ENCODE peak calls at places on chromosomes 2 and 18, in ten cellular contexts. One of them, this sample, is unnamed.

GRCh38 chr2:233082934-233083755 is 23.0 kb downstream of the INPP5D start:
- DNase-seq in AG10803: no peak
- DNase-seq in upper lobe of right lung: peak
- DNase-seq in bronchial epithelial cell: no peak
- DNase-seq in A549: no peak
- DNase-seq in pancreas: no peak
- DNase-seq in ovary: no peak
- DNase-seq in IMR-90: no peak
- DNase-seq in colonic mucosa: no peak
- DNase-seq in left ventricle myocardium inferior: no peak
- DNase-seq in this sample: no peak

GRCh38 chr18:35223797-35224196 is 17.0 kb upstream of the ZNF397 start:
- DNase-seq in upper lobe of right lung: no peak
- DNase-seq in IMR-90: no peak
- DNase-seq in A549: no peak
- DNase-seq in colonic mucosa: no peak
- DNase-seq in left ventricle myocardium inferior: no peak
- DNase-seq in pancreas: no peak
- DNase-seq in ovary: no peak
- DNase-seq in AG10803: no peak
- DNase-seq in bronchial epithelial cell: no peak
- DNase-seq in this sample: no peak

GRCh38 chr2:198660491-198660890 is 797.2 kb downstream of the SATB2 start:
- DNase-seq in A549: no peak
- DNase-seq in left ventricle myocardium inferior: no peak
- DNase-seq in pancreas: no peak
- DNase-seq in ovary: no peak
- DNase-seq in upper lobe of right lung: no peak
- DNase-seq in bronchial epithelial cell: no peak
- DNase-seq in IMR-90: peak
- DNase-seq in colonic mucosa: no peak
- DNase-seq in AG10803: peak
- DNase-seq in this sample: no peak

GRCh38 chr2:97816411-97816810 is 103.0 kb downstream of the ZAP70 start:
- DNase-seq in upper lobe of right lung: no peak
- DNase-seq in colonic mucosa: no peak
- DNase-seq in bronchial epithelial cell: no peak
- DNase-seq in left ventricle myocardium inferior: no peak
- DNase-seq in ovary: no peak
- DNase-seq in AG10803: no peak
- DNase-seq in A549: no peak
- DNase-seq in IMR-90: no peak
- DNase-seq in pancreas: no peak
- DNase-seq in this sample: no peak

GRCh38 chr2:10034333-10035052 is 8.9 kb upstream of the KLF11 start:
- DNase-seq in ovary: no peak
- DNase-seq in bronchial epithelial cell: no peak
- DNase-seq in IMR-90: no peak
- DNase-seq in colonic mucosa: no peak
- DNase-seq in A549: no peak
- DNase-seq in AG10803: no peak
- DNase-seq in pancreas: no peak
- DNase-seq in left ventricle myocardium inferior: no peak
- DNase-seq in upper lobe of right lung: no peak
- DNase-seq in this sample: no peak

GRCh38 chr18:12838178-12838634 is 45.8 kb downstream of the PTPN2 start:
- DNase-seq in A549: peak
- DNase-seq in colonic mucosa: peak
- DNase-seq in AG10803: peak
- DNase-seq in IMR-90: peak
- DNase-seq in bronchial epithelial cell: peak
- DNase-seq in pancreas: peak
- DNase-seq in ovary: peak
- DNase-seq in left ventricle myocardium inferior: no peak
- DNase-seq in upper lobe of right lung: peak
- DNase-seq in this sample: no peak

GRCh38 chr18:62329676-62330454 is 4.8 kb downstream of the TNFRSF11A start:
- DNase-seq in colonic mucosa: peak
- DNase-seq in bronchial epithelial cell: peak
- DNase-seq in IMR-90: peak
- DNase-seq in upper lobe of right lung: no peak
- DNase-seq in AG10803: peak
- DNase-seq in ovary: no peak
- DNase-seq in left ventricle myocardium inferior: peak
- DNase-seq in pancreas: peak
- DNase-seq in A549: no peak
- DNase-seq in this sample: peak

GRCh38 chr18:68703326-68703725 is 11.6 kb downstream of the TMX3 start:
- DNase-seq in ovary: no peak
- DNase-seq in upper lobe of right lung: no peak
- DNase-seq in bronchial epithelial cell: no peak
- DNase-seq in A549: no peak
- DNase-seq in colonic mucosa: no peak
- DNase-seq in pancreas: no peak
- DNase-seq in AG10803: no peak
- DNase-seq in left ventricle myocardium inferior: no peak
- DNase-seq in IMR-90: no peak
- DNase-seq in this sample: no peak

GRCh38 chr2:98658816-98659486 is 50.6 kb downstream of the UNC50 start:
- DNase-seq in colonic mucosa: no peak
- DNase-seq in A549: no peak
- DNase-seq in bronchial epithelial cell: peak
- DNase-seq in AG10803: no peak
- DNase-seq in upper lobe of right lung: no peak
- DNase-seq in left ventricle myocardium inferior: no peak
- DNase-seq in IMR-90: no peak
- DNase-seq in pancreas: no peak
- DNase-seq in ovary: no peak
- DNase-seq in this sample: no peak

GRCh38 chr2:43758738-43759137 is 15.1 kb upstream of the DYNC2LI1 start:
- DNase-seq in pancreas: no peak
- DNase-seq in A549: no peak
- DNase-seq in upper lobe of right lung: no peak
- DNase-seq in ovary: no peak
- DNase-seq in colonic mucosa: no peak
- DNase-seq in left ventricle myocardium inferior: no peak
- DNase-seq in AG10803: peak
- DNase-seq in bronchial epithelial cell: no peak
- DNase-seq in IMR-90: no peak
- DNase-seq in this sample: no peak

GRCh38 chr2:168536925-168537466 is 80.9 kb downstream of the CERS6 start:
- DNase-seq in pancreas: no peak
- DNase-seq in AG10803: peak
- DNase-seq in ovary: no peak
- DNase-seq in IMR-90: no peak
- DNase-seq in upper lobe of right lung: no peak
- DNase-seq in A549: no peak
- DNase-seq in left ventricle myocardium inferior: no peak
- DNase-seq in bronchial epithelial cell: peak
- DNase-seq in colonic mucosa: no peak
- DNase-seq in this sample: no peak

GRCh38 chr18:8858888-8859511 is 153.6 kb downstream of the MTCL1 start:
- DNase-seq in upper lobe of right lung: no peak
- DNase-seq in A549: peak
- DNase-seq in bronchial epithelial cell: peak
- DNase-seq in colonic mucosa: no peak
- DNase-seq in left ventricle myocardium inferior: no peak
- DNase-seq in AG10803: peak
- DNase-seq in ovary: no peak
- DNase-seq in pancreas: no peak
- DNase-seq in IMR-90: peak
- DNase-seq in this sample: no peak

DNA sequence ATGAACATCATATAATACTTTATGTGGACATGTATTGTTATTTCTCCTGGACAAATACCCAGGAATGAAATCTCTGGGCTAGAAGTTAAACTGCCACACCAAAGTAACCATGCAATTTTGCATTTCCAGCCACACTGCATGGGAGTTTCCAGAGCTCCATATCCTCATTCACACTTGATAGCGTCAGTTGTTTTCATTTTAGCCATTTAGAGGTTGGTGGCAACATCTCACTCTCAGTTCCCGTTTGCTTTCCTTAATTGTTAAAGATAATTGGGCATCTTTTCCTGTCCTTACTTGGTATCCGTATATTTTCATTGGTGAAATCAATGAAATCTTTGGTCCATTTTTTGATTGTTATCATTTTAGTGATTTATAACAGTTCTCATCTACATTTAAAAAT is 47.8 kb downstream of the SH3YL1 start:
- DNase-seq in colonic mucosa: no peak
- DNase-seq in left ventricle myocardium inferior: no peak
- DNase-seq in ovary: no peak
- DNase-seq in upper lobe of right lung: no peak
- DNase-seq in pancreas: no peak
- DNase-seq in A549: no peak
- DNase-seq in IMR-90: no peak
- DNase-seq in bronchial epithelial cell: no peak
- DNase-seq in AG10803: no peak
- DNase-seq in this sample: no peak
- TF ChIP-seq CTCF in colonic mucosa: no peak
- TF ChIP-seq CTCF in left ventricle myocardium inferior: no peak
- TF ChIP-seq CTCF in ovary: no peak
- TF ChIP-seq CTCF in upper lobe of right lung: no peak
- TF ChIP-seq CTCF in pancreas: no peak
- TF ChIP-seq CTCF in A549: no peak
- TF ChIP-seq CTCF in IMR-90: no peak
- TF ChIP-seq CTCF in bronchial epithelial cell: no peak
- TF ChIP-seq CTCF in AG10803: no peak
- TF ChIP-seq CTCF in this sample: no peak

DNA sequence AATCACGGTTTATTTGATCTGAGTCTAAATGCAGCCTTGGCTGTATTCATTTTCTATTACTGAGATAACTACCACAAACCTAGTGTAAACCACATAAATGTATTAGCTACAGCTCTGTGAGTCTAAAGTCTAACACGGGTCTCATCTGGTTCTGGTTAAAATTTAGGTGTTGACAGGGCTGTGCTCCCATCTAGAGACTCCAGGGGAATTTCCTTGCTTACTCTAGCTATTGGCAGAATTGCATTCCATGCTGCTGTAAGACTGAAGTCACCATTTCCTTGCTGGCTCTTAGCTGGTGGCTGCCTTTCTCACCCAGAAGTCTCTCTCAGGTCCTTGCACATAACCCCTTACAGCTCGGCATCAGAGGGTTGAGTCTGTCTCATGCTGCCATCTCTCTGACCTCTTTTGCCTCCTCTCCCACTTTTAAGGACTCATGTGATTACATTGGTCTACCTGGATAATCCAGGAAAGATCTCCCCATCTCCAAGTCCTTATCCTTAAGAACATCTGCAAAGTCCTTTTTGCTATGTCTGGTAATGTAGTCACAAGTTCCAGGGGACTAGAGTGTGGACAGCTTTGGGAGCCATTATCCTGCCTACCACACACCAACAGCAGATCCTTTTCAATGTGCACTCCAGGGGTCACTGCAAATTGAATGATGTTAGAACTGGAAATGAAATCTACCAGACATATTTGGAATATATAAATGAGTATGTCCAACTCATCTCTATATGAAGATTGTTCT is 207.0 kb upstream of the AGAP1 start:
- DNase-seq in ovary: no peak
- DNase-seq in upper lobe of right lung: no peak
- DNase-seq in IMR-90: no peak
- DNase-seq in bronchial epithelial cell: no peak
- DNase-seq in pancreas: no peak
- DNase-seq in AG10803: peak
- DNase-seq in left ventricle myocardium inferior: no peak
- DNase-seq in A549: no peak
- DNase-seq in colonic mucosa: no peak
- DNase-seq in this sample: no peak
- H3K4me3 ChIP-seq in ovary: no peak
- H3K4me3 ChIP-seq in upper lobe of right lung: no peak
- H3K4me3 ChIP-seq in IMR-90: no peak
- H3K4me3 ChIP-seq in bronchial epithelial cell: no peak
- H3K4me3 ChIP-seq in pancreas: no peak
- H3K4me3 ChIP-seq in AG10803: no peak
- H3K4me3 ChIP-seq in left ventricle myocardium inferior: no peak
- H3K4me3 ChIP-seq in A549: no peak
- H3K4me3 ChIP-seq in colonic mucosa: no peak
- H3K4me3 ChIP-seq in this sample: no peak

DNA sequence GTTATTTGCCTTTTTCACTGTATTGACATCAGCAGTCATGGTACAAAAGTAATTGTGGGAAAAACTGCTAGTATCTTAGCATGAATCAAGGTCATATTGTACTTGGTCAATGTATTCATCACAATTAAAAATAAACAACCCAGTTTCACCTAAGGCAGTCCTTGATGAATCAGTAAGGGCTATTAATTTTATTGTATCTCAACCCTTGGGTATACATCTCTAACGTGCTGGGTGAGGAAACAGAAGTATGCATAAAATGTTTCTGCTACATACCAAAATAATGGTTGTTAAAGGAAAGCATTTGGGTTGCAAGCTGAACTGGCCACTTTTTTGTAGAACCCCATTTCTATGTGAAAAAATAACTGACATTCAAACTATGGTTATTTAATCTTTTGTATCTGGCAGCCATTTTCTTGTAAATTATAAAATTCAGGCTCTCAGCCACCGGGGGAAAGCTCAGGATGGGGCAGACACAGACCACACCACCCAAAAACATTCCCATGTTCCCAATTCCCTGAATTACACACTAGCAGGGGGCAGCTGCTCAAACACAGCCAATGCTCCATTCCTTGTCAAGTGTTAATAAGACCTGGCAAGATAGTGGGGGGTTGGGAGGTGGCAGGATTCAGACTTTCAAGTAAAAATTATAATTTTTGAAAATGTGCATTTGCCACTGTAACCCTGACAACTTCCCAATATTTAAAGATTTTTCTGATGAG is 49.3 kb downstream of the OLA1 start:
- DNase-seq in AG10803: peak
- DNase-seq in bronchial epithelial cell: no peak
- DNase-seq in A549: no peak
- DNase-seq in IMR-90: peak
- DNase-seq in pancreas: no peak
- DNase-seq in upper lobe of right lung: no peak
- DNase-seq in colonic mucosa: no peak
- DNase-seq in left ventricle myocardium inferior: no peak
- DNase-seq in ovary: no peak
- DNase-seq in this sample: no peak
- TF ChIP-seq CTCF in AG10803: no peak
- TF ChIP-seq CTCF in bronchial epithelial cell: no peak
- TF ChIP-seq CTCF in A549: no peak
- TF ChIP-seq CTCF in IMR-90: no peak
- TF ChIP-seq CTCF in pancreas: no peak
- TF ChIP-seq CTCF in upper lobe of right lung: no peak
- TF ChIP-seq CTCF in colonic mucosa: no peak
- TF ChIP-seq CTCF in left ventricle myocardium inferior: no peak
- TF ChIP-seq CTCF in ovary: no peak
- TF ChIP-seq CTCF in this sample: no peak

DNA sequence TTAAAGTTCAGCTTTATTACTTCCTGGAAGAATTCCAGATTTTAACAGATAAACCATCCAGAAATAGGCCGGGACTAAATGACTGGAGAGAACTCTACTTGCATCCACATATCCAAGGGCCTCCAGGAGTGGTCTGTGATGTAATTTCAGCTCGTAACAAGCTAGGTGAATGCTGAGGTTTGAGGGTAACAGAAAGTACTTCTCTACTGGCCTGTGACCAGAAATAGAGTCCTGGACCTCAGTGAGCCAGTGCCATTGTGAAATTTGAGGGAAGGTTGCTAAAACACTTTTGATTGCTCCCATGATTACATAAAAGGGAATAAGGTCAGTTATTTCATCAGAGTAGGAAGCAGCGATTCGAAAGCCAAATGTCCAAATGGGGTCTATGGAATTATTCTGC is 158.1 kb downstream of the DOCK10 start:
- DNase-seq in IMR-90: peak
- DNase-seq in left ventricle myocardium inferior: no peak
- DNase-seq in AG10803: peak
- DNase-seq in bronchial epithelial cell: no peak
- DNase-seq in ovary: no peak
- DNase-seq in colonic mucosa: no peak
- DNase-seq in A549: no peak
- DNase-seq in pancreas: no peak
- DNase-seq in upper lobe of right lung: no peak
- DNase-seq in this sample: no peak
- H3K4me3 ChIP-seq in IMR-90: no peak
- H3K4me3 ChIP-seq in left ventricle myocardium inferior: no peak
- H3K4me3 ChIP-seq in AG10803: no peak
- H3K4me3 ChIP-seq in bronchial epithelial cell: no peak
- H3K4me3 ChIP-seq in ovary: no peak
- H3K4me3 ChIP-seq in colonic mucosa: no peak
- H3K4me3 ChIP-seq in A549: no peak
- H3K4me3 ChIP-seq in pancreas: no peak
- H3K4me3 ChIP-seq in upper lobe of right lung: no peak
- H3K4me3 ChIP-seq in this sample: no peak